ENCODE peak calls at places on chromosomes 6 and 20, in ten cellular contexts. M is stimulated activated CD8-positive, alpha-beta memory T cell treated with anti-CD3 and anti-CD28 coated beads, Interleukin-15, amount 100 ng/mL, for 4 hours; D is cardiac muscle cell; U is activated gamma-delta T cell treated with Interleukin-2 at 50 U/mL for 16 hours; G is psoas muscle; R is T-helper 1 cell; C is Calu3; F is AG08395; I is GDM1; T is lung. A is an unnamed sample.

GRCh38 chr6:4942673-4943009 is 61.2 kb downstream of the RPP40 start:
- DNase-seq in M (no peak), D (no peak), U (no peak), G (no peak), R (no peak), C (no peak), F (no peak), I (no peak), T (no peak), A (no peak)

GRCh38 chr6:15631380-15631913 is 31.4 kb downstream of the DTNBP1 start:
- DNase-seq in M (no peak), D (no peak), U (no peak), G (no peak), R (no peak), C (no peak), F (no peak), I (no peak), T (no peak), A (no peak)

GRCh38 chr6:165841153-165841558 is 178.1 kb upstream of the PDE10A start:
- DNase-seq in M (no peak), D (no peak), U (no peak), G (no peak), R (no peak), C (no peak), F (no peak), I (no peak), T (no peak), A (no peak)

GRCh38 chr20:17568972-17569471 is 853 bp upstream of the DSTN start:
- DNase-seq in M (no peak), D (peak; percentile 92), U (no peak), G (peak; percentile 77), R (peak; percentile 8), C (peak; percentile 71), F (peak; percentile 89), I (no peak), T (peak; percentile 89), A (peak; percentile 87)

GRCh38 chr6:15476631-15477380 is 186.0 kb downstream of the DTNBP1 start:
- DNase-seq in M (no peak), D (no peak), U (no peak), G (no peak), R (no peak), C (no peak), F (no peak), I (no peak), T (no peak), A (no peak)

GRCh38 chr20:9615766-9616454 is 101.5 kb downstream of the LAMP5 start:
- DNase-seq in M (no peak), D (no peak), U (no peak), G (no peak), R (no peak), C (no peak), F (no peak), I (no peak), T (no peak), A (no peak)

GRCh38 chr20:51531141-51531710 is 11.3 kb downstream of the NFATC2 start:
- DNase-seq in M (peak; percentile 42), D (no peak), U (peak; percentile 54), G (no peak), R (peak; percentile 64), C (no peak), F (no peak), I (no peak), T (no peak), A (no peak)

GRCh38 chr6:16391451-16391912 is 153.1 kb downstream of the GMPR start:
- DNase-seq in M (no peak), D (no peak), U (no peak), G (no peak), R (no peak), C (no peak), F (peak; percentile 25), I (no peak), T (no peak), A (no peak)

GRCh38 chr6:34243901-34244884 is 4.6 kb downstream of the SMIM29 start:
- DNase-seq in M (no peak), D (no peak), U (no peak), G (peak; percentile 83), R (no peak), C (peak; percentile 95), F (peak; percentile 94), I (peak; percentile 52), T (peak; percentile 77), A (peak; percentile 63)

GRCh38 chr20:50534567-50534966 is 24.4 kb downstream of the PTPN1 start:
- DNase-seq in M (no peak), D (no peak), U (no peak), G (peak; percentile 30), R (no peak), C (no peak), F (peak; percentile 24), I (no peak), T (peak; percentile 59), A (no peak)

GRCh38 chr6:111845441-111845871 is 27.8 kb downstream of the FYN start:
- DNase-seq in M (no peak), D (no peak), U (no peak), G (no peak), R (no peak), C (no peak), F (no peak), I (no peak), T (no peak), A (no peak)

GRCh38 chr6:65924411-65924810 is 217.4 kb upstream of the EYS start:
- DNase-seq in M (no peak), D (no peak), U (no peak), G (no peak), R (no peak), C (no peak), F (no peak), I (no peak), T (no peak), A (no peak)

GRCh38 chr6:146788115-146788514 is 189.3 kb downstream of the ADGB start:
- DNase-seq in M (no peak), D (no peak), U (no peak), G (no peak), R (no peak), C (no peak), F (peak; percentile 9), I (no peak), T (no peak), A (no peak)

GRCh38 chr6:138007014-138007472 is 100.2 kb downstream of the PERP start:
- DNase-seq in M (no peak), D (peak; percentile 30), U (no peak), G (no peak), R (no peak), C (peak; percentile 33), F (peak; percentile 25), I (no peak), T (no peak), A (peak; percentile 40)

GRCh38 chr6:18147160-18147559 is 7.7 kb downstream of the TPMT start:
- DNase-seq in M (no peak), D (no peak), U (no peak), G (no peak), R (no peak), C (no peak), F (peak; percentile 56), I (no peak), T (no peak), A (no peak)

GRCh38 chr20:24781061-24781980 is 167.7 kb upstream of the CST7 start:
- DNase-seq in M (no peak), D (peak; percentile 33), U (no peak), G (no peak), R (no peak), C (peak; percentile 10), F (peak; percentile 72), I (no peak), T (no peak), A (no peak)

GRCh38 chr6:62570372-62570771 is 284.3 kb upstream of the KHDRBS2 start:
- DNase-seq in M (no peak), D (no peak), U (no peak), G (no peak), R (no peak), C (no peak), F (no peak), I (no peak), T (no peak), A (no peak)

GRCh38 chr6:71045296-71045695 is 88.4 kb upstream of the B3GAT2 start:
- DNase-seq in M (no peak), D (no peak), U (no peak), G (no peak), R (no peak), C (no peak), F (no peak), I (no peak), T (no peak), A (no peak)

GRCh38 chr6:135209803-135210202 is 28.7 kb downstream of the MYB start:
- DNase-seq in M (no peak), D (no peak), U (no peak), G (no peak), R (no peak), C (no peak), F (no peak), I (peak; percentile 85), T (no peak), A (no peak)

GRCh38 chr20:46545077-46545826 is 5.2 kb downstream of the OCSTAMP start:
- DNase-seq in M (no peak), D (no peak), U (peak; percentile 31), G (no peak), R (no peak), C (no peak), F (no peak), I (peak; percentile 47), T (no peak), A (no peak)

GRCh38 chr20:63972312-63973159 is 2.8 kb upstream of the ZNF512B start:
- DNase-seq in M (no peak), D (no peak), U (no peak), G (peak; percentile 26), R (no peak), C (no peak), F (no peak), I (no peak), T (no peak), A (no peak)

GRCh38 chr20:25277051-25277801 is 29.3 kb downstream of the PYGB start:
- DNase-seq in M (no peak), D (no peak), U (peak; percentile 2), G (peak; percentile 8), R (no peak), C (no peak), F (no peak), I (no peak), T (no peak), A (peak; percentile 23)

GRCh38 chr20:32006841-32007786 is 3.1 kb upstream of the CCM2L start:
- DNase-seq in M (no peak), D (no peak), U (no peak), G (no peak), R (no peak), C (no peak), F (no peak), I (no peak), T (no peak), A (no peak)

GRCh38 chr6:105326216-105326615 is 76.7 kb downstream of the PREP start:
- DNase-seq in M (no peak), D (no peak), U (no peak), G (peak; percentile 21), R (no peak), C (no peak), F (no peak), I (no peak), T (no peak), A (peak; percentile 57)

GRCh38 chr6:43477235-43478007 is at the start of gene TJAP1:
- DNase-seq in M (peak; percentile 92), D (peak; percentile 93), U (peak; percentile 96), G (peak; percentile 93), R (peak; percentile 92), C (peak; percentile 100), F (peak; percentile 95), I (peak; percentile 71), T (peak; percentile 96), A (peak; percentile 95)

GRCh38 chr6:87574237-87574636 is 15.6 kb downstream of the RARS2 start:
- DNase-seq in M (no peak), D (no peak), U (no peak), G (no peak), R (no peak), C (no peak), F (no peak), I (no peak), T (no peak), A (no peak)

GRCh38 chr6:142457638-142458406 is 156.0 kb downstream of the ADGRG6 start:
- DNase-seq in M (no peak), D (no peak), U (no peak), G (no peak), R (no peak), C (no peak), F (no peak), I (no peak), T (no peak), A (no peak)

GRCh38 chr6:89412071-89413005 is at the start of gene RRAGD:
- DNase-seq in M (peak; percentile 43), D (peak; percentile 87), U (peak; percentile 16), G (peak; percentile 73), R (peak; percentile 60), C (peak; percentile 54), F (peak; percentile 40), I (peak; percentile 76), T (peak; percentile 80), A (peak; percentile 66)

A was measured in stomach.